ENCODE peak calls at places on chromosomes 12 and 14, in four cellular contexts. One of them, this sample, is unnamed. For H3K4me1 and H3K36me3, the result is how much of the 10 kb centered on the place peaks cover.

GRCh38 chr14:64680013-64680674 is 24.1 kb upstream of the PLEKHG3 start:
- DNase-seq in tibial artery: peak
- DNase-seq in colonic mucosa: no peak
- DNase-seq in gastrocnemius medialis: no peak
- DNase-seq in this sample: no peak

GRCh38 chr12:41019461-41019860 is 168.7 kb upstream of the PDZRN4 start:
- DNase-seq in gastrocnemius medialis: no peak
- DNase-seq in colonic mucosa: no peak
- DNase-seq in tibial artery: no peak
- DNase-seq in this sample: no peak

GRCh38 chr12:4045433-4045760 is 172.2 kb upstream of the PARP11 start:
- DNase-seq in tibial artery: no peak
- DNase-seq in gastrocnemius medialis: no peak
- DNase-seq in colonic mucosa: no peak
- DNase-seq in this sample: peak

GRCh38 chr14:23056257-23056955 is 914 bp downstream of the CDH24 start:
- DNase-seq in colonic mucosa: peak
- DNase-seq in tibial artery: peak
- DNase-seq in gastrocnemius medialis: peak
- DNase-seq in this sample: no peak

GRCh38 chr12:51954465-51955361 is 3.2 kb downstream of the ACVR1B start:
- DNase-seq in gastrocnemius medialis: no peak
- DNase-seq in tibial artery: no peak
- DNase-seq in colonic mucosa: peak
- DNase-seq in this sample: no peak

GRCh38 chr14:81449114-81449513 is 49.0 kb upstream of the STON2 start:
- DNase-seq in colonic mucosa: peak
- DNase-seq in tibial artery: no peak
- DNase-seq in gastrocnemius medialis: peak
- DNase-seq in this sample: no peak

GRCh38 chr12:92290016-92290685 is 144.5 kb upstream of the BTG1 start:
- DNase-seq in colonic mucosa: no peak
- DNase-seq in gastrocnemius medialis: no peak
- DNase-seq in tibial artery: no peak
- DNase-seq in this sample: no peak

GRCh38 chr12:22246438-22246837 is 88.1 kb downstream of the ST8SIA1 start:
- DNase-seq in gastrocnemius medialis: no peak
- DNase-seq in colonic mucosa: no peak
- DNase-seq in tibial artery: no peak
- DNase-seq in this sample: no peak

GRCh38 chr12:1204581-1205121 is 213.6 kb downstream of the ERC1 start:
- DNase-seq in tibial artery: no peak
- DNase-seq in gastrocnemius medialis: no peak
- DNase-seq in colonic mucosa: no peak
- DNase-seq in this sample: no peak

GRCh38 chr12:90246673-90247072 is 538.0 kb upstream of the ATP2B1 start:
- DNase-seq in tibial artery: no peak
- DNase-seq in colonic mucosa: no peak
- DNase-seq in gastrocnemius medialis: no peak
- DNase-seq in this sample: no peak
- H3K4me1 ChIP-seq in tibial artery: under half
- H3K4me1 ChIP-seq in colonic mucosa: under half
- H3K4me1 ChIP-seq in gastrocnemius medialis: under half
- H3K4me1 ChIP-seq in this sample: under half

GRCh38 chr12:131045705-131046460 is 92.2 kb downstream of the ADGRD1 start:
- DNase-seq in gastrocnemius medialis: no peak
- DNase-seq in tibial artery: no peak
- DNase-seq in colonic mucosa: no peak
- DNase-seq in this sample: no peak
- H3K36me3 ChIP-seq in gastrocnemius medialis: under half
- H3K36me3 ChIP-seq in tibial artery: under half
- H3K36me3 ChIP-seq in colonic mucosa: under half
- H3K36me3 ChIP-seq in this sample: under half

DNA sequence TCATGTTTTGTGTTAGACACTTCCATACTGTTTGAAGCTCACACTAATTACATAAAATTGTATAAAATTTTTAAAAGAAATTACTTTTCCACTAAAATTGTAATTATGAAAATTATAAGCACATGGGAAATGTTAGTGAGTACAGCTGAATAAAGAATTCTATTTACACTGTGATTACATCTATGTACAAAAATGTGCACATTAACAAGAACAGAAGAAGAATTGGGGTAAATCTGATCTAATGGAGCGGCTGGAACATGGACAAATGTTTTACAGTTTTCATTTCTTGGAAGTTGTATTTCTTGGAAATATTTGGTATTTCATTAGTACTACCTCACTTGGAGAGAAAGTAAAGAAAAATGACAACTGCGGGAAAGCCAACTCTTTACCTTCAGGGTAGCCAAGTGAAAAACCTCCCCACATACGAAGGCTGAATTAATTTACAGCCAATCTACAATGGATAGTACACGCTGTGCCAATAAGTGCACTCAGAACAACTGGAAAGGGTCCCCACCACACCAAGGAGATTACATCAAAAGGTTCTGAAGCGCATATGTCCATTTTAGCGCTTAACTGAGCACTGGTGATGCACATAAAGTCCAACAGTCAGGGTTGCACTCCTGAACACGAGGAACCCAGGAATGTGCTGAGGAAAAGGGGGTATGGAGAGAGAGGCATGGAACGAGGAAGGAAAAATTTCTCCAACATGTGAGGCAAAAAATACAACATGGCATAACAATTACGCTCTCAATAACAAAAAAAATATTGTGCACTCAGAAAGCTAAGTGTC is 17.5 kb downstream of the MED13L start:
- DNase-seq in tibial artery: no peak
- DNase-seq in gastrocnemius medialis: no peak
- DNase-seq in colonic mucosa: no peak
- DNase-seq in this sample: no peak
- H3K4me1 ChIP-seq in tibial artery: half or more
- H3K4me1 ChIP-seq in gastrocnemius medialis: half or more
- H3K4me1 ChIP-seq in colonic mucosa: under half
- H3K4me1 ChIP-seq in this sample: half or more

DNA sequence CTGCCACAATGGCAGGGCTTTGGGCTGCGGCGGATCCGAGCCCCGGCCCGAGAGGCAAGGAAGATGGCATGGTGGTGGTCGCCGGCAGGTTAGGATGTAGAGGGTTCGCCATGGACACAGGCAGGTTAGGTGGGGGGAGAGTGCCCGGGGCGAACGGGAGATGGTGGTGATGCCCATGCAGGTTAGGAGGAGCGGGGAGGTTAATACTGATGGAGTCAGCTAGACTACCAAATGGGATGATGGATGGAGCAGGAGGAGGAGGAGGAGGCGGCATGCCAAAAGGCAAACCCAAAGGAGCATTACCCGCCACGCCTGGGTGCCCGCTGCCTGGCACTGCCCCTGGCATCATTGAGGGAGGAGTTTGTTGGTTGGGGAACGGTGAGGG is 6.2 kb downstream of the MYL6 start:
- DNase-seq in colonic mucosa: no peak
- DNase-seq in gastrocnemius medialis: no peak
- DNase-seq in tibial artery: no peak
- DNase-seq in this sample: no peak
- H3K36me3 ChIP-seq in colonic mucosa: under half
- H3K36me3 ChIP-seq in gastrocnemius medialis: half or more
- H3K36me3 ChIP-seq in tibial artery: half or more
- H3K36me3 ChIP-seq in this sample: half or more

GRCh38 chr14:24986206-24986893 is 63.6 kb downstream of the STXBP6 start:
- DNase-seq in tibial artery: no peak
- DNase-seq in colonic mucosa: no peak
- DNase-seq in gastrocnemius medialis: peak
- DNase-seq in this sample: no peak
- H3K4me1 ChIP-seq in tibial artery: under half
- H3K4me1 ChIP-seq in colonic mucosa: under half
- H3K4me1 ChIP-seq in gastrocnemius medialis: under half
- H3K4me1 ChIP-seq in this sample: under half

DNA sequence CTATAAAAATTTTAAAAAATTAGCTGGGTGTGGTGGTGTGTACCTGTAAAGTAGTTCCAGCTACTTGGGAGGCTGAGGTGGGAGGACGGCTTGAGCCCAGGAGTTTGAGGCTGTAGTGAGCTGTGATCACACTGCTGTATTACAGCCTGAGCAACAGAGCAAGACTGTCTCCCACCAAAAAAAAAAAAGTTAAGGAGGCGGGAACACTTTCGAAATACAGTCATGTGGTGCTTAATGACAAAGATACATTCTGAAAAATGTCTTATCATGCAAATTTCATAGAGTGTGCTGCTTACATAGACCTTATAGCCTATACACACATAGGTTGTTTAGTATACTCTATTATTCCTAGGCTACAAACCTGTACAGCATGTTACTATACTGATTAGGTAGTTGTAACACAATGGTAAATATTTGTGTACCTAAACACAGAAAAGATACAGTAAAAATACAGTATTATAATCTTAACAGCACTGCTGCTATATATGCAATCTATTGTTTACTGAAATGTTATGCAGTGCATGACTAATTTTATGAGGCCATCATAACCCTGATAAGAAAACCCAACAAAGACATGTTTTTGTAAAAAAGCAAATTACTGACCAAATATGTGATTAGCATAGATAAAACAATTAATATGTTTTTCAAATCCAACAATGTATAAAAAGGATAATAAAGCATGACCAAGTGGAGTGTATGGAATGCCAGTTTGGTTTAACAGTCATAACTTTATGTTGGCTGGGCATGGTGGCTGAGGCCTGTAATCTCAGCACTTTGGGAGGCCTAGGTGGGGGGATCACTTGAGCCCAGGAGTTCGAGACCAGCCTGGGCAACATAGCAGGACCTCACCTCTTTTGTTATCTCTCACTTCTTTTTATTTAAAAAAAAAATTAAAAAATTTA is 11.4 kb downstream of the EIF2S1 start:
- DNase-seq in tibial artery: no peak
- DNase-seq in gastrocnemius medialis: no peak
- DNase-seq in colonic mucosa: no peak
- DNase-seq in this sample: no peak
- H3K36me3 ChIP-seq in tibial artery: half or more
- H3K36me3 ChIP-seq in gastrocnemius medialis: half or more
- H3K36me3 ChIP-seq in colonic mucosa: under half
- H3K36me3 ChIP-seq in this sample: under half

DNA sequence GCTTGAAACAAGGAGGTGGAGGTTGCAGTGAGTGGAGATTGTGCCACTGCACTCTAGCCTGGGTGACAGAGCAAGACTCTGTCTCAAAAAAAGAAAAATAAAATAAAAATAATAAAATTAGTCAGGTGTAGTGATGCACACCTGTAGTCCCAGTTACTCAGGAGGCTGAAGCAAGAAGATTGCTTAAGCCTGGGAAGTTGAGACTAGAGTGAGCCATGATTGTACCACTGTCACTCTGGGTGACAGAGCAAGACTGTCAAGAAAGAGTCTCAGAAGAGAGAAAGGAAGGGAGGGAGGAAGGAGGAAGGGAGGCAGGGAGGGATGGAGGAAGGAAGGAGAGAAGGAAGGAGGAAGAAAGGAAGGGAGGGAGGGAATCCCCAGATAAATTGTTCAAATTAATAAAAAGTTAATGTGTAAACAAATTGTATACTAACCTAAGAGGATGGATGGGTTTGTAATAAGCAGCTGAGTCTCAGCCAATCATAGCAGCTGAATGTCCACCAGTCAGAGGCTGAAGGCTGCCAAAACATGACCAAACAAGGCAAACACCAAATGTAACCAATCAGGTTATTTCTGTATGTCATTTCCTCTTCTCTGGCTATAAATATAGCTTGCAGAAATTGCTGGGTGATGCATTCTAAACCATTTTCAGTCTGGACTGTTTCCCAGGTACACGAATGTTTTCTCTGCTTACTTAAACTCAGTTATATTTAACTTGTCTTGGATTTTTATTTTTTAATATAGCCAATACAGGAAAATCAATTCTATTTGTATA is 6.1 kb upstream of the CDCA4 start:
- DNase-seq in colonic mucosa: no peak
- DNase-seq in gastrocnemius medialis: no peak
- DNase-seq in tibial artery: no peak
- DNase-seq in this sample: no peak
- H3K4me1 ChIP-seq in colonic mucosa: under half
- H3K4me1 ChIP-seq in gastrocnemius medialis: under half
- H3K4me1 ChIP-seq in tibial artery: under half
- H3K4me1 ChIP-seq in this sample: under half